ENCODE peak calls at places on chromosomes 2 and 18, in seven cellular contexts. One of them, this sample, is unnamed.

GRCh38 chr2:174442546-174443510 is 44.0 kb downstream of the GPR155 start:
- DNase-seq in HepG2: no peak
- DNase-seq in GM12878: no peak
- DNase-seq in GM12891: no peak
- DNase-seq in GM12892: no peak
- DNase-seq in H1: no peak
- DNase-seq in SK-N-SH: no peak
- DNase-seq in this sample: no peak

GRCh38 chr2:32452338-32453064 is 95.7 kb downstream of the BIRC6 start:
- DNase-seq in HepG2: no peak
- DNase-seq in GM12878: no peak
- DNase-seq in GM12891: peak
- DNase-seq in GM12892: no peak
- DNase-seq in H1: no peak
- DNase-seq in SK-N-SH: no peak
- DNase-seq in this sample: no peak

GRCh38 chr2:201436141-201436540 is 15.1 kb downstream of the TRAK2 start:
- DNase-seq in HepG2: no peak
- DNase-seq in GM12878: no peak
- DNase-seq in GM12891: no peak
- DNase-seq in GM12892: no peak
- DNase-seq in H1: no peak
- DNase-seq in SK-N-SH: no peak
- DNase-seq in this sample: no peak

GRCh38 chr2:19799881-19800780 is 101.7 kb downstream of the TTC32 start:
- DNase-seq in HepG2: no peak
- DNase-seq in GM12878: no peak
- DNase-seq in GM12891: no peak
- DNase-seq in GM12892: no peak
- DNase-seq in H1: no peak
- DNase-seq in SK-N-SH: no peak
- DNase-seq in this sample: no peak

GRCh38 chr2:223941579-223942277 is 3.4 kb downstream of the WDFY1 start:
- DNase-seq in HepG2: no peak
- DNase-seq in GM12878: peak
- DNase-seq in GM12891: no peak
- DNase-seq in GM12892: no peak
- DNase-seq in H1: no peak
- DNase-seq in SK-N-SH: no peak
- DNase-seq in this sample: no peak

GRCh38 chr18:5524660-5525059 is 19.1 kb downstream of the EPB41L3 start:
- DNase-seq in HepG2: no peak
- DNase-seq in GM12878: no peak
- DNase-seq in GM12891: no peak
- DNase-seq in GM12892: no peak
- DNase-seq in H1: no peak
- DNase-seq in SK-N-SH: no peak
- DNase-seq in this sample: no peak

GRCh38 chr2:234754126-234754525 is 197.7 kb upstream of the SH3BP4 start:
- DNase-seq in HepG2: no peak
- DNase-seq in GM12878: no peak
- DNase-seq in GM12891: no peak
- DNase-seq in GM12892: no peak
- DNase-seq in H1: no peak
- DNase-seq in SK-N-SH: no peak
- DNase-seq in this sample: no peak

GRCh38 chr2:207625014-207625755 is at the start of gene METTL21A:
- DNase-seq in HepG2: peak
- DNase-seq in GM12878: peak
- DNase-seq in GM12891: peak
- DNase-seq in GM12892: peak
- DNase-seq in H1: peak
- DNase-seq in SK-N-SH: peak
- DNase-seq in this sample: peak

GRCh38 chr2:137115081-137115713 is 349.9 kb downstream of the THSD7B start:
- DNase-seq in HepG2: no peak
- DNase-seq in GM12878: no peak
- DNase-seq in GM12891: no peak
- DNase-seq in GM12892: no peak
- DNase-seq in H1: no peak
- DNase-seq in SK-N-SH: no peak
- DNase-seq in this sample: no peak

GRCh38 chr18:26103579-26103978 is 13.2 kb upstream of the SS18 start:
- DNase-seq in HepG2: peak
- DNase-seq in GM12878: no peak
- DNase-seq in GM12891: no peak
- DNase-seq in GM12892: no peak
- DNase-seq in H1: no peak
- DNase-seq in SK-N-SH: peak
- DNase-seq in this sample: peak

GRCh38 chr2:98086491-98087446 is at the start of gene VWA3B:
- DNase-seq in HepG2: no peak
- DNase-seq in GM12878: no peak
- DNase-seq in GM12891: peak
- DNase-seq in GM12892: peak
- DNase-seq in H1: peak
- DNase-seq in SK-N-SH: peak
- DNase-seq in this sample: peak

GRCh38 chr2:176583530-176584101 is 314.4 kb downstream of the MTX2 start:
- DNase-seq in HepG2: no peak
- DNase-seq in GM12878: no peak
- DNase-seq in GM12891: no peak
- DNase-seq in GM12892: no peak
- DNase-seq in H1: no peak
- DNase-seq in SK-N-SH: no peak
- DNase-seq in this sample: no peak

GRCh38 chr2:10079192-10079930 is 850 bp downstream of the CYS1 start:
- DNase-seq in HepG2: no peak
- DNase-seq in GM12878: no peak
- DNase-seq in GM12891: no peak
- DNase-seq in GM12892: no peak
- DNase-seq in H1: no peak
- DNase-seq in SK-N-SH: peak
- DNase-seq in this sample: no peak

GRCh38 chr18:79766308-79766707 is 31.4 kb upstream of the KCNG2 start:
- DNase-seq in HepG2: no peak
- DNase-seq in GM12878: no peak
- DNase-seq in GM12891: no peak
- DNase-seq in GM12892: no peak
- DNase-seq in H1: no peak
- DNase-seq in SK-N-SH: no peak
- DNase-seq in this sample: no peak

GRCh38 chr18:48688961-48689360 is 150.1 kb downstream of the CTIF start:
- DNase-seq in HepG2: no peak
- DNase-seq in GM12878: no peak
- DNase-seq in GM12891: no peak
- DNase-seq in GM12892: no peak
- DNase-seq in H1: no peak
- DNase-seq in SK-N-SH: no peak
- DNase-seq in this sample: no peak

GRCh38 chr18:72089432-72089831 is 454.7 kb downstream of the CBLN2 start:
- DNase-seq in HepG2: no peak
- DNase-seq in GM12878: no peak
- DNase-seq in GM12891: no peak
- DNase-seq in GM12892: no peak
- DNase-seq in H1: no peak
- DNase-seq in SK-N-SH: no peak
- DNase-seq in this sample: no peak

GRCh38 chr2:127862228-127862627 is 4.3 kb upstream of the POLR2D start:
- DNase-seq in HepG2: no peak
- DNase-seq in GM12878: no peak
- DNase-seq in GM12891: no peak
- DNase-seq in GM12892: no peak
- DNase-seq in H1: no peak
- DNase-seq in SK-N-SH: no peak
- DNase-seq in this sample: no peak

GRCh38 chr2:127857494-127857818 is 499 bp downstream of the POLR2D start:
- DNase-seq in HepG2: no peak
- DNase-seq in GM12878: no peak
- DNase-seq in GM12891: no peak
- DNase-seq in GM12892: peak
- DNase-seq in H1: no peak
- DNase-seq in SK-N-SH: peak
- DNase-seq in this sample: peak

GRCh38 chr2:127864877-127865276 is 6.9 kb upstream of the POLR2D start:
- DNase-seq in HepG2: no peak
- DNase-seq in GM12878: no peak
- DNase-seq in GM12891: no peak
- DNase-seq in GM12892: no peak
- DNase-seq in H1: no peak
- DNase-seq in SK-N-SH: peak
- DNase-seq in this sample: peak

GRCh38 chr2:127859712-127860085 is 1.7 kb upstream of the POLR2D start:
- DNase-seq in HepG2: peak
- DNase-seq in GM12878: no peak
- DNase-seq in GM12891: peak
- DNase-seq in GM12892: peak
- DNase-seq in H1: peak
- DNase-seq in SK-N-SH: no peak
- DNase-seq in this sample: peak
- TF ChIP-seq TAF1 in HepG2: no peak
- TF ChIP-seq TAF1 in GM12878: no peak
- TF ChIP-seq TAF1 in GM12891: no peak
- TF ChIP-seq TAF1 in GM12892: no peak
- TF ChIP-seq TAF1 in H1: no peak
- TF ChIP-seq TAF1 in SK-N-SH: no peak
- TF ChIP-seq TAF1 in this sample: no peak

GRCh38 chr2:120679526-120679925 is 56.1 kb upstream of the GLI2 start:
- DNase-seq in HepG2: no peak
- DNase-seq in GM12878: no peak
- DNase-seq in GM12891: no peak
- DNase-seq in GM12892: no peak
- DNase-seq in H1: no peak
- DNase-seq in SK-N-SH: no peak
- DNase-seq in this sample: no peak

GRCh38 chr2:120678926-120679325 is 56.7 kb upstream of the GLI2 start:
- DNase-seq in HepG2: no peak
- DNase-seq in GM12878: no peak
- DNase-seq in GM12891: no peak
- DNase-seq in GM12892: no peak
- DNase-seq in H1: no peak
- DNase-seq in SK-N-SH: no peak
- DNase-seq in this sample: no peak

GRCh38 chr2:120677221-120677620 is 58.4 kb upstream of the GLI2 start:
- DNase-seq in HepG2: no peak
- DNase-seq in GM12878: no peak
- DNase-seq in GM12891: no peak
- DNase-seq in GM12892: no peak
- DNase-seq in H1: no peak
- DNase-seq in SK-N-SH: no peak
- DNase-seq in this sample: no peak

GRCh38 chr2:120677696-120678095 is 58.0 kb upstream of the GLI2 start:
- DNase-seq in HepG2: no peak
- DNase-seq in GM12878: no peak
- DNase-seq in GM12891: no peak
- DNase-seq in GM12892: no peak
- DNase-seq in H1: no peak
- DNase-seq in SK-N-SH: no peak
- DNase-seq in this sample: no peak

DNA sequence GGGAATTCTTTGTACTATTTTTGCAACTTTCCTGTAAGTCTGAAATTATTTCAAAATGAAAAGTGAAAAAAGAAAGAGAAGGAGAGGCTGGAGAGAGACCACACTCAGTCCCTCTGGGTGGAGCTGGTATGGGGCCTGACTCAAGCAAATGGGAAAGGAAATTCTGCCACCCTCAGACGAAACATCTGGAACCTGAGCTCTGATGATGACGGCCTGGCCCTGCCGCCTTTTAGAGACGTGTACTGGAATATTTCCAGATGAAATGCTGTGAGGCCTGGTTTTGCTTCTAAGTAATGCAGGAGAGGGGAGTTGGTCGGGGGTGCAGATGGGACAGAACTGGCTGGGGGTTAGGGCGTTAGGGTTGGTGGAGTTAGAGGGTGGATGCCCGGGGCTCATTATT is 57.4 kb upstream of the GLI2 start:
- DNase-seq in HepG2: no peak
- DNase-seq in GM12878: no peak
- DNase-seq in GM12891: no peak
- DNase-seq in GM12892: no peak
- DNase-seq in H1: no peak
- DNase-seq in SK-N-SH: peak
- DNase-seq in this sample: no peak
- TF ChIP-seq TAF1 in HepG2: no peak
- TF ChIP-seq TAF1 in GM12878: no peak
- TF ChIP-seq TAF1 in GM12891: no peak
- TF ChIP-seq TAF1 in GM12892: no peak
- TF ChIP-seq TAF1 in H1: no peak
- TF ChIP-seq TAF1 in SK-N-SH: no peak
- TF ChIP-seq TAF1 in this sample: no peak

DNA sequence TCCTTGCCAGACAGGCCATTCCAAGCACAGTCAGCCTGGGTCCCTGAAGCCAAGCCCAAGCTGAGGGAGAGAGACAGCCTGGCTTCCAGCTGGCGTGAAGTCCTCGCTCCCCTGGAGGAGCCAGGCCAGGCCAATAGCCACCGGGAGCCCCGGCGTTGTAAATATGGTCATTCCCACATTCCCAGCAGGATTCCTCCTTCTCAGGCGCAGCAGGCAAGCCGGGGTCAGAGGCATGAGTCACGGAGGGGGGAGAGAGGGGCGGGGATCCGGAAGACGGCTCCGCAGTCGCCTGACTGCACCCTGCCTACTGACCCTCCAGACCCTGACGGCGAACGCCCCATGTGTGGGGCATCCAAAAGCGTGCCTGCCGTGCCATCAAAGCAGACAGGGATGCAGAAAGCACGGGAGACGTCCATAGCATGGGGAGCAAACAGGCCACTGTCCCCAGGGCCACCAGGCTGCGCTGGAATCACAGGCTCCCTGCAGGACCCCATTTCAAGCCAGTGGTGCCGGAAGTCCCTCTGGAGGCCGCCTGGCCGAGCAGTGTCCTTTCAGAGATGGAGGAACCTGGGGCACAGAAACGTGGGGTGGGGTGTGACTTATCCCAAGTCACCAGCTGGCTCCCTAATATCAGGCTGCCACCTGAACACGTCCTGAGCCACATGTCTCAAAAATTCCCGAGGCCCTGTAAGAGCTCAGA is 48.2 kb downstream of the TWIST2 start:
- DNase-seq in HepG2: peak
- DNase-seq in GM12878: no peak
- DNase-seq in GM12891: no peak
- DNase-seq in GM12892: no peak
- DNase-seq in H1: peak
- DNase-seq in SK-N-SH: no peak
- DNase-seq in this sample: no peak
- TF ChIP-seq TAF1 in HepG2: no peak
- TF ChIP-seq TAF1 in GM12878: no peak
- TF ChIP-seq TAF1 in GM12891: no peak
- TF ChIP-seq TAF1 in GM12892: no peak
- TF ChIP-seq TAF1 in H1: no peak
- TF ChIP-seq TAF1 in SK-N-SH: no peak
- TF ChIP-seq TAF1 in this sample: no peak

DNA sequence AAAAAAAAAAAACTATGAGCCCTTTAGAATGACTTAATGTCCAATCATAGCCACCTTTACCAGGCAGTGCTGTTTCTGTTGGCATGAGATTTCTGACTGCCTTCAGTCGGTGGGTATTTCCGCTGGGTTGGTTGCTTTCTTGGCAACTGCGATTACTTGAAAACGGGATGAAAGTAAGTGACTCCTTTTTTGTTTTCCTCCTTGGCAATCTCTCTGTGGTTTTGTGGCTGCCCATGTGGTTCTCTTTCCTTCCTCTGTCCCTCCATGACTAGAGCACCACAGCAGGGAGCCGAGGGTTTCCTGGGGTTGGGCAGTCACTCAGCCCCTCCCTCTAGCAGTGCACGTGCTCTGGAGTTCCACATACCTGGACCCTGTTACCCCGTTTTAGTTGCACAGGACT is 112.1 kb downstream of the KLHL29 start:
- DNase-seq in HepG2: no peak
- DNase-seq in GM12878: no peak
- DNase-seq in GM12891: no peak
- DNase-seq in GM12892: no peak
- DNase-seq in H1: no peak
- DNase-seq in SK-N-SH: no peak
- DNase-seq in this sample: no peak
- TF ChIP-seq TAF1 in HepG2: no peak
- TF ChIP-seq TAF1 in GM12878: no peak
- TF ChIP-seq TAF1 in GM12891: no peak
- TF ChIP-seq TAF1 in GM12892: no peak
- TF ChIP-seq TAF1 in H1: no peak
- TF ChIP-seq TAF1 in SK-N-SH: no peak
- TF ChIP-seq TAF1 in this sample: no peak

This sample was measured in K562.